ENCODE peak calls at places on chromosomes 13 and 19, in eight cellular contexts. V is stimulated activated CD8-positive, alpha-beta memory T cell treated with anti-CD3 and anti-CD28 coated beads, Interleukin-15, amount 100 ng/mL, for 24 hours; J is type B pancreatic cell; U is endothelial cell; E is amniotic stem cell; B is activated naive CD8-positive, alpha-beta T cell treated with anti-CD3 and anti-CD28 coated beads, Interleukin-2, amount 50 U/mL, for 24 hours; C is AG08396; M is SK-N-SH. A is an unnamed sample.

GRCh38 chr13:75308222-75308621 is 173.7 kb downstream of the TBC1D4 start:
- DNase-seq in V (no peak), J (no peak), U (no peak), E (no peak), B (peak; percentile 55), C (no peak), M (no peak), A (no peak)

GRCh38 chr13:20391597-20392452 is 133.8 kb downstream of the CRYL1 start:
- DNase-seq in V (no peak), J (no peak), U (no peak), E (no peak), B (no peak), C (no peak), M (peak; percentile 47), A (peak; percentile 64)

GRCh38 chr13:48626726-48627451 is 26.8 kb upstream of the CYSLTR2 start:
- DNase-seq in V (no peak), J (no peak), U (no peak), E (no peak), B (no peak), C (no peak), M (no peak), A (no peak)

GRCh38 chr19:15104003-15104402 is 3.2 kb upstream of the SYDE1 start:
- DNase-seq in V (no peak), J (no peak), U (no peak), E (no peak), B (no peak), C (no peak), M (no peak), A (no peak)

GRCh38 chr13:33867472-33867871 is 49.5 kb downstream of the RFC3 start:
- DNase-seq in V (no peak), J (no peak), U (no peak), E (no peak), B (no peak), C (no peak), M (no peak), A (no peak)

GRCh38 chr13:73704587-73704986 is 429.6 kb downstream of the KLF12 start:
- DNase-seq in V (no peak), J (no peak), U (no peak), E (no peak), B (no peak), C (no peak), M (no peak), A (no peak)

GRCh38 chr19:17688853-17689595 is 870 bp upstream of the UNC13A start:
- DNase-seq in V (no peak), J (no peak), U (no peak), E (no peak), B (no peak), C (no peak), M (no peak), A (no peak)

GRCh38 chr19:53624776-53625540 is 6.8 kb upstream of the DPRX start:
- DNase-seq in V (no peak), J (no peak), U (no peak), E (no peak), B (no peak), C (no peak), M (no peak), A (no peak)

GRCh38 chr13:44822291-44822690 is 167.0 kb downstream of the NUFIP1 start:
- DNase-seq in V (no peak), J (no peak), U (no peak), E (no peak), B (no peak), C (no peak), M (no peak), A (no peak)

GRCh38 chr13:26872444-26873173 is 112.0 kb upstream of the GPR12 start:
- DNase-seq in V (peak; percentile 17), J (no peak), U (peak; percentile 80), E (no peak), B (peak; percentile 65), C (peak; percentile 56), M (peak; percentile 74), A (no peak)

GRCh38 chr13:84098273-84098672 is 216.0 kb upstream of the SLITRK1 start:
- DNase-seq in V (no peak), J (no peak), U (no peak), E (no peak), B (no peak), C (no peak), M (no peak), A (no peak)

GRCh38 chr19:3358919-3359849 is 7.2 kb upstream of the NFIC start:
- DNase-seq in V (peak; percentile 26), J (no peak), U (no peak), E (no peak), B (peak; percentile 61), C (peak; percentile 90), M (peak; percentile 92), A (peak; percentile 83)

GRCh38 chr13:20702945-20703784 is at the start of gene IL17D:
- DNase-seq in V (no peak), J (no peak), U (peak; percentile 36), E (no peak), B (peak; percentile 42), C (peak; percentile 68), M (peak; percentile 76), A (no peak)

GRCh38 chr13:20528451-20528850 is 2.8 kb upstream of the CRYL1 start:
- DNase-seq in V (no peak), J (no peak), U (no peak), E (no peak), B (peak; percentile 6), C (no peak), M (no peak), A (no peak)

GRCh38 chr13:75541287-75541686 is 3.6 kb upstream of the COMMD6 start:
- DNase-seq in V (no peak), J (no peak), U (no peak), E (no peak), B (no peak), C (no peak), M (no peak), A (no peak)

GRCh38 chr13:48066310-48066989 is 28.5 kb downstream of the MED4 start:
- DNase-seq in V (no peak), J (no peak), U (no peak), E (no peak), B (peak; percentile 18), C (no peak), M (no peak), A (no peak)

GRCh38 chr19:40281381-40282208 is 3.5 kb downstream of the AKT2 start:
- DNase-seq in V (no peak), J (no peak), U (no peak), E (no peak), B (no peak), C (no peak), M (no peak), A (no peak)

GRCh38 chr19:18571564-18572344 is at the start of gene UBA52:
- DNase-seq in V (peak; percentile 99), J (peak; percentile 99), U (peak; percentile 98), E (peak; percentile 97), B (peak; percentile 99), C (peak; percentile 96), M (peak; percentile 96), A (peak; percentile 99)

GRCh38 chr13:73338389-73338788 is 279.6 kb downstream of the KLF5 start:
- DNase-seq in V (no peak), J (no peak), U (no peak), E (no peak), B (no peak), C (no peak), M (no peak), A (no peak)

GRCh38 chr19:38905620-38906019 is 5.9 kb downstream of the NFKBIB start:
- DNase-seq in V (no peak), J (no peak), U (no peak), E (no peak), B (no peak), C (no peak), M (no peak), A (no peak)

GRCh38 chr19:18202759-18203407 is 959 bp downstream of the RAB3A start:
- DNase-seq in V (no peak), J (no peak), U (peak; percentile 31), E (no peak), B (peak; percentile 45), C (no peak), M (peak; percentile 70), A (no peak)

GRCh38 chr13:42369071-42369795 is 97.3 kb downstream of the AKAP11 start:
- DNase-seq in V (no peak), J (no peak), U (no peak), E (no peak), B (no peak), C (no peak), M (no peak), A (no peak)

GRCh38 chr19:36265064-36265463 is 50.2 kb downstream of the ZNF146 start:
- DNase-seq in V (no peak), J (no peak), U (no peak), E (no peak), B (no peak), C (no peak), M (no peak), A (no peak)

GRCh38 chr19:48676887-48677286 is 4.1 kb upstream of the NTN5 start:
- DNase-seq in V (no peak), J (no peak), U (no peak), E (no peak), B (no peak), C (no peak), M (no peak), A (no peak)

GRCh38 chr13:30110301-30111070 is 196.9 kb downstream of the KATNAL1 start:
- DNase-seq in V (no peak), J (no peak), U (no peak), E (no peak), B (no peak), C (no peak), M (no peak), A (no peak)

GRCh38 chr19:48051345-48052033 is 7.6 kb upstream of the CABP5 start:
- DNase-seq in V (no peak), J (no peak), U (no peak), E (no peak), B (no peak), C (no peak), M (no peak), A (no peak)

GRCh38 chr13:100138859-100139491 is 50.1 kb downstream of the PCCA start:
- DNase-seq in V (no peak), J (no peak), U (no peak), E (no peak), B (no peak), C (no peak), M (no peak), A (no peak)

GRCh38 chr13:112477070-112477619 is 101.0 kb downstream of the SPACA7 start:
- DNase-seq in V (no peak), J (no peak), U (no peak), E (no peak), B (no peak), C (no peak), M (no peak), A (no peak)

GRCh38 chr19:2337329-2337707 is 8.8 kb downstream of the SPPL2B start:
- DNase-seq in V (no peak), J (no peak), U (no peak), E (no peak), B (no peak), C (no peak), M (peak; percentile 69), A (no peak)

GRCh38 chr13:75458696-75459422 is 23.1 kb downstream of the TBC1D4 start:
- DNase-seq in V (no peak), J (no peak), U (peak; percentile 4), E (no peak), B (no peak), C (no peak), M (peak; percentile 48), A (no peak)

GRCh38 chr13:110433014-110433413 is 125.9 kb downstream of the COL4A2 start:
- DNase-seq in V (no peak), J (no peak), U (no peak), E (no peak), B (no peak), C (no peak), M (peak; percentile 81), A (peak; percentile 91)

GRCh38 chr19:54455786-54456422 is 6.9 kb downstream of the LENG8 start:
- DNase-seq in V (no peak), J (no peak), U (no peak), E (no peak), B (no peak), C (no peak), M (no peak), A (no peak)

GRCh38 chr13:92537485-92537884 is 689.1 kb upstream of the GPC6 start:
- DNase-seq in V (no peak), J (no peak), U (no peak), E (no peak), B (no peak), C (no peak), M (no peak), A (no peak)

GRCh38 chr19:27805848-27806247 is 1407.1 kb downstream of the UQCRFS1 start:
- DNase-seq in V (no peak), J (no peak), U (no peak), E (no peak), B (no peak), C (no peak), M (no peak), A (no peak)

A was measured in coronary artery.